ENCODE peak calls at places on chromosomes 12 and 14, in eight cellular contexts. One of them, this sample, is unnamed.

GRCh38 chr12:54239568-54239967 is 40.4 kb downstream of the CBX5 start:
- DNase-seq in M059J: no peak
- DNase-seq in small intestine: no peak
- DNase-seq in activated T-helper 1 cell treated with anti-CD3 and anti-CD28 coated beads, Interleukin-2, amount 50 U/mL, for 16 hours: no peak
- DNase-seq in KG1: no peak
- DNase-seq in testis: no peak
- DNase-seq in left colon: no peak
- DNase-seq in foreskin fibroblast: no peak
- DNase-seq in this sample: no peak

GRCh38 chr12:11059041-11059440 is 3.1 kb downstream of the TAS2R46 start:
- DNase-seq in M059J: no peak
- DNase-seq in small intestine: no peak
- DNase-seq in activated T-helper 1 cell treated with anti-CD3 and anti-CD28 coated beads, Interleukin-2, amount 50 U/mL, for 16 hours: no peak
- DNase-seq in KG1: no peak
- DNase-seq in testis: no peak
- DNase-seq in left colon: no peak
- DNase-seq in foreskin fibroblast: no peak
- DNase-seq in this sample: no peak

GRCh38 chr14:99930420-99931274 is 134.6 kb upstream of the EVL start:
- DNase-seq in M059J: no peak
- DNase-seq in small intestine: no peak
- DNase-seq in activated T-helper 1 cell treated with anti-CD3 and anti-CD28 coated beads, Interleukin-2, amount 50 U/mL, for 16 hours: no peak
- DNase-seq in KG1: no peak
- DNase-seq in testis: no peak
- DNase-seq in left colon: no peak
- DNase-seq in foreskin fibroblast: peak
- DNase-seq in this sample: no peak

GRCh38 chr12:107590369-107591094 is 95.1 kb upstream of the PWP1 start:
- DNase-seq in M059J: no peak
- DNase-seq in small intestine: peak
- DNase-seq in activated T-helper 1 cell treated with anti-CD3 and anti-CD28 coated beads, Interleukin-2, amount 50 U/mL, for 16 hours: no peak
- DNase-seq in KG1: no peak
- DNase-seq in testis: no peak
- DNase-seq in left colon: no peak
- DNase-seq in foreskin fibroblast: no peak
- DNase-seq in this sample: no peak

GRCh38 chr14:77268989-77269595 is 1.9 kb downstream of the NGB start:
- DNase-seq in M059J: no peak
- DNase-seq in small intestine: no peak
- DNase-seq in activated T-helper 1 cell treated with anti-CD3 and anti-CD28 coated beads, Interleukin-2, amount 50 U/mL, for 16 hours: no peak
- DNase-seq in KG1: no peak
- DNase-seq in testis: no peak
- DNase-seq in left colon: no peak
- DNase-seq in foreskin fibroblast: no peak
- DNase-seq in this sample: peak

GRCh38 chr12:126734738-126735137 is 1532.2 kb upstream of the TMEM132C start:
- DNase-seq in M059J: no peak
- DNase-seq in small intestine: no peak
- DNase-seq in activated T-helper 1 cell treated with anti-CD3 and anti-CD28 coated beads, Interleukin-2, amount 50 U/mL, for 16 hours: no peak
- DNase-seq in KG1: no peak
- DNase-seq in testis: no peak
- DNase-seq in left colon: no peak
- DNase-seq in foreskin fibroblast: no peak
- DNase-seq in this sample: no peak

GRCh38 chr14:23300687-23301223 is 1.9 kb downstream of the PPP1R3E start:
- DNase-seq in M059J: peak
- DNase-seq in small intestine: peak
- DNase-seq in activated T-helper 1 cell treated with anti-CD3 and anti-CD28 coated beads, Interleukin-2, amount 50 U/mL, for 16 hours: no peak
- DNase-seq in KG1: no peak
- DNase-seq in testis: peak
- DNase-seq in left colon: peak
- DNase-seq in foreskin fibroblast: peak
- DNase-seq in this sample: peak

GRCh38 chr14:33934043-33934750 is 16.7 kb downstream of the EGLN3 start:
- DNase-seq in M059J: peak
- DNase-seq in small intestine: no peak
- DNase-seq in activated T-helper 1 cell treated with anti-CD3 and anti-CD28 coated beads, Interleukin-2, amount 50 U/mL, for 16 hours: no peak
- DNase-seq in KG1: no peak
- DNase-seq in testis: no peak
- DNase-seq in left colon: peak
- DNase-seq in foreskin fibroblast: no peak
- DNase-seq in this sample: no peak

GRCh38 chr12:49296836-49297694 is 2.1 kb downstream of the PRPH start:
- DNase-seq in M059J: peak
- DNase-seq in small intestine: peak
- DNase-seq in activated T-helper 1 cell treated with anti-CD3 and anti-CD28 coated beads, Interleukin-2, amount 50 U/mL, for 16 hours: no peak
- DNase-seq in KG1: no peak
- DNase-seq in testis: peak
- DNase-seq in left colon: peak
- DNase-seq in foreskin fibroblast: peak
- DNase-seq in this sample: peak

GRCh38 chr14:100012478-100012925 is 52.7 kb upstream of the EVL start:
- DNase-seq in M059J: peak
- DNase-seq in small intestine: no peak
- DNase-seq in activated T-helper 1 cell treated with anti-CD3 and anti-CD28 coated beads, Interleukin-2, amount 50 U/mL, for 16 hours: no peak
- DNase-seq in KG1: no peak
- DNase-seq in testis: no peak
- DNase-seq in left colon: no peak
- DNase-seq in foreskin fibroblast: peak
- DNase-seq in this sample: no peak

GRCh38 chr14:83887871-83888270 is 1642.1 kb upstream of the FLRT2 start:
- DNase-seq in M059J: no peak
- DNase-seq in small intestine: no peak
- DNase-seq in activated T-helper 1 cell treated with anti-CD3 and anti-CD28 coated beads, Interleukin-2, amount 50 U/mL, for 16 hours: no peak
- DNase-seq in KG1: no peak
- DNase-seq in testis: no peak
- DNase-seq in left colon: no peak
- DNase-seq in foreskin fibroblast: peak
- DNase-seq in this sample: no peak

GRCh38 chr14:21711360-21711961 is 37.8 kb upstream of the OR4E1 start:
- DNase-seq in M059J: peak
- DNase-seq in small intestine: peak
- DNase-seq in activated T-helper 1 cell treated with anti-CD3 and anti-CD28 coated beads, Interleukin-2, amount 50 U/mL, for 16 hours: no peak
- DNase-seq in KG1: peak
- DNase-seq in testis: peak
- DNase-seq in left colon: no peak
- DNase-seq in foreskin fibroblast: peak
- DNase-seq in this sample: no peak

GRCh38 chr12:45732936-45733335 is 3.4 kb downstream of the ARID2 start:
- DNase-seq in M059J: peak
- DNase-seq in small intestine: no peak
- DNase-seq in activated T-helper 1 cell treated with anti-CD3 and anti-CD28 coated beads, Interleukin-2, amount 50 U/mL, for 16 hours: no peak
- DNase-seq in KG1: no peak
- DNase-seq in testis: no peak
- DNase-seq in left colon: no peak
- DNase-seq in foreskin fibroblast: no peak
- DNase-seq in this sample: no peak

GRCh38 chr12:120007272-120007671 is 18.2 kb downstream of the BICDL1 start:
- DNase-seq in M059J: no peak
- DNase-seq in small intestine: peak
- DNase-seq in activated T-helper 1 cell treated with anti-CD3 and anti-CD28 coated beads, Interleukin-2, amount 50 U/mL, for 16 hours: peak
- DNase-seq in KG1: no peak
- DNase-seq in testis: no peak
- DNase-seq in left colon: no peak
- DNase-seq in foreskin fibroblast: no peak
- DNase-seq in this sample: no peak

GRCh38 chr14:34933301-34933700 is 49.5 kb upstream of the SRP54 start:
- DNase-seq in M059J: no peak
- DNase-seq in small intestine: no peak
- DNase-seq in activated T-helper 1 cell treated with anti-CD3 and anti-CD28 coated beads, Interleukin-2, amount 50 U/mL, for 16 hours: no peak
- DNase-seq in KG1: no peak
- DNase-seq in testis: no peak
- DNase-seq in left colon: no peak
- DNase-seq in foreskin fibroblast: peak
- DNase-seq in this sample: no peak

GRCh38 chr12:29681996-29682534 is 101.7 kb downstream of the TMTC1 start:
- DNase-seq in M059J: no peak
- DNase-seq in small intestine: no peak
- DNase-seq in activated T-helper 1 cell treated with anti-CD3 and anti-CD28 coated beads, Interleukin-2, amount 50 U/mL, for 16 hours: no peak
- DNase-seq in KG1: no peak
- DNase-seq in testis: no peak
- DNase-seq in left colon: no peak
- DNase-seq in foreskin fibroblast: no peak
- DNase-seq in this sample: no peak

GRCh38 chr12:120709976-120710804 is at the start of gene UNC119B:
- DNase-seq in M059J: peak
- DNase-seq in small intestine: peak
- DNase-seq in activated T-helper 1 cell treated with anti-CD3 and anti-CD28 coated beads, Interleukin-2, amount 50 U/mL, for 16 hours: peak
- DNase-seq in KG1: peak
- DNase-seq in testis: peak
- DNase-seq in left colon: no peak
- DNase-seq in foreskin fibroblast: peak
- DNase-seq in this sample: peak

GRCh38 chr12:111757361-111758119 is 9.2 kb upstream of the ALDH2 start:
- DNase-seq in M059J: peak
- DNase-seq in small intestine: no peak
- DNase-seq in activated T-helper 1 cell treated with anti-CD3 and anti-CD28 coated beads, Interleukin-2, amount 50 U/mL, for 16 hours: no peak
- DNase-seq in KG1: peak
- DNase-seq in testis: peak
- DNase-seq in left colon: peak
- DNase-seq in foreskin fibroblast: peak
- DNase-seq in this sample: peak

GRCh38 chr12:130053641-130054040 is 108.6 kb upstream of the FZD10 start:
- DNase-seq in M059J: no peak
- DNase-seq in small intestine: no peak
- DNase-seq in activated T-helper 1 cell treated with anti-CD3 and anti-CD28 coated beads, Interleukin-2, amount 50 U/mL, for 16 hours: no peak
- DNase-seq in KG1: no peak
- DNase-seq in testis: no peak
- DNase-seq in left colon: no peak
- DNase-seq in foreskin fibroblast: no peak
- DNase-seq in this sample: no peak

GRCh38 chr12:53749986-53750811 is 1.6 kb downstream of the CISTR start:
- DNase-seq in M059J: no peak
- DNase-seq in small intestine: no peak
- DNase-seq in activated T-helper 1 cell treated with anti-CD3 and anti-CD28 coated beads, Interleukin-2, amount 50 U/mL, for 16 hours: no peak
- DNase-seq in KG1: no peak
- DNase-seq in testis: no peak
- DNase-seq in left colon: no peak
- DNase-seq in foreskin fibroblast: no peak
- DNase-seq in this sample: no peak

GRCh38 chr12:102329883-102330282 is 132.2 kb upstream of the PMCH start:
- DNase-seq in M059J: no peak
- DNase-seq in small intestine: no peak
- DNase-seq in activated T-helper 1 cell treated with anti-CD3 and anti-CD28 coated beads, Interleukin-2, amount 50 U/mL, for 16 hours: no peak
- DNase-seq in KG1: no peak
- DNase-seq in testis: no peak
- DNase-seq in left colon: no peak
- DNase-seq in foreskin fibroblast: no peak
- DNase-seq in this sample: no peak

GRCh38 chr12:31740618-31741017 is 11.8 kb upstream of the AMN1 start:
- DNase-seq in M059J: peak
- DNase-seq in small intestine: no peak
- DNase-seq in activated T-helper 1 cell treated with anti-CD3 and anti-CD28 coated beads, Interleukin-2, amount 50 U/mL, for 16 hours: no peak
- DNase-seq in KG1: no peak
- DNase-seq in testis: no peak
- DNase-seq in left colon: no peak
- DNase-seq in foreskin fibroblast: no peak
- DNase-seq in this sample: no peak